ENCODE peak calls at places on chromosomes 6 and 20, in ten cellular contexts. One of them, this sample, is unnamed. For H3K27me3 and H3K4me1, the result is how much of the 10 kb centered on the place peaks cover.

GRCh38 chr6:39899540-39900295 is 34.5 kb downstream of the MOCS1 start:
- DNase-seq in aorta: no peak
- DNase-seq in heart left ventricle: no peak
- DNase-seq in heart right ventricle: no peak
- DNase-seq in CD8-positive, alpha-beta T cell: no peak
- DNase-seq in naive thymus-derived CD4-positive, alpha-beta T cell: no peak
- DNase-seq in IMR-90: peak
- DNase-seq in neuronal stem cell: no peak
- DNase-seq in adrenal gland: no peak
- DNase-seq in tibial nerve: no peak
- DNase-seq in this sample: no peak

GRCh38 chr6:55069132-55069781 is 105.1 kb upstream of the HCRTR2 start:
- DNase-seq in aorta: no peak
- DNase-seq in heart left ventricle: no peak
- DNase-seq in heart right ventricle: peak
- DNase-seq in CD8-positive, alpha-beta T cell: no peak
- DNase-seq in naive thymus-derived CD4-positive, alpha-beta T cell: no peak
- DNase-seq in IMR-90: peak
- DNase-seq in neuronal stem cell: peak
- DNase-seq in adrenal gland: peak
- DNase-seq in tibial nerve: no peak
- DNase-seq in this sample: no peak

GRCh38 chr6:72712921-72713320 is 91.1 kb downstream of the KCNQ5 start:
- DNase-seq in aorta: no peak
- DNase-seq in heart left ventricle: no peak
- DNase-seq in heart right ventricle: no peak
- DNase-seq in CD8-positive, alpha-beta T cell: no peak
- DNase-seq in naive thymus-derived CD4-positive, alpha-beta T cell: no peak
- DNase-seq in IMR-90: peak
- DNase-seq in neuronal stem cell: no peak
- DNase-seq in adrenal gland: no peak
- DNase-seq in tibial nerve: no peak
- DNase-seq in this sample: no peak

GRCh38 chr6:157717266-157717870 is 105.7 kb upstream of the SNX9 start:
- DNase-seq in aorta: no peak
- DNase-seq in heart left ventricle: no peak
- DNase-seq in heart right ventricle: no peak
- DNase-seq in CD8-positive, alpha-beta T cell: no peak
- DNase-seq in naive thymus-derived CD4-positive, alpha-beta T cell: no peak
- DNase-seq in IMR-90: no peak
- DNase-seq in neuronal stem cell: no peak
- DNase-seq in adrenal gland: no peak
- DNase-seq in tibial nerve: no peak
- DNase-seq in this sample: no peak

GRCh38 chr20:61727761-61728160 is 337.9 kb downstream of the TAF4 start:
- DNase-seq in aorta: peak
- DNase-seq in heart left ventricle: peak
- DNase-seq in heart right ventricle: no peak
- DNase-seq in CD8-positive, alpha-beta T cell: no peak
- DNase-seq in naive thymus-derived CD4-positive, alpha-beta T cell: no peak
- DNase-seq in IMR-90: no peak
- DNase-seq in neuronal stem cell: no peak
- DNase-seq in adrenal gland: no peak
- DNase-seq in tibial nerve: no peak
- DNase-seq in this sample: no peak

GRCh38 chr6:133368664-133369063 is 127.5 kb downstream of the EYA4 start:
- DNase-seq in aorta: no peak
- DNase-seq in heart left ventricle: no peak
- DNase-seq in heart right ventricle: no peak
- DNase-seq in CD8-positive, alpha-beta T cell: no peak
- DNase-seq in naive thymus-derived CD4-positive, alpha-beta T cell: no peak
- DNase-seq in IMR-90: peak
- DNase-seq in neuronal stem cell: no peak
- DNase-seq in adrenal gland: no peak
- DNase-seq in tibial nerve: no peak
- DNase-seq in this sample: no peak

GRCh38 chr20:64093013-64093503 is 8.9 kb upstream of the LKAAEAR1 start:
- DNase-seq in aorta: no peak
- DNase-seq in heart left ventricle: no peak
- DNase-seq in heart right ventricle: no peak
- DNase-seq in CD8-positive, alpha-beta T cell: no peak
- DNase-seq in naive thymus-derived CD4-positive, alpha-beta T cell: no peak
- DNase-seq in IMR-90: no peak
- DNase-seq in neuronal stem cell: no peak
- DNase-seq in adrenal gland: no peak
- DNase-seq in tibial nerve: no peak
- DNase-seq in this sample: no peak

GRCh38 chr6:137661601-137662000 is 167.4 kb upstream of the OLIG3 start:
- DNase-seq in aorta: no peak
- DNase-seq in heart left ventricle: no peak
- DNase-seq in heart right ventricle: peak
- DNase-seq in CD8-positive, alpha-beta T cell: peak
- DNase-seq in naive thymus-derived CD4-positive, alpha-beta T cell: peak
- DNase-seq in IMR-90: peak
- DNase-seq in neuronal stem cell: no peak
- DNase-seq in adrenal gland: no peak
- DNase-seq in tibial nerve: peak
- DNase-seq in this sample: no peak

GRCh38 chr6:137722749-137723272 is 144.2 kb upstream of the TNFAIP3 start:
- DNase-seq in aorta: no peak
- DNase-seq in heart left ventricle: no peak
- DNase-seq in heart right ventricle: no peak
- DNase-seq in CD8-positive, alpha-beta T cell: no peak
- DNase-seq in naive thymus-derived CD4-positive, alpha-beta T cell: no peak
- DNase-seq in IMR-90: peak
- DNase-seq in neuronal stem cell: no peak
- DNase-seq in adrenal gland: no peak
- DNase-seq in tibial nerve: no peak
- DNase-seq in this sample: no peak

DNA sequence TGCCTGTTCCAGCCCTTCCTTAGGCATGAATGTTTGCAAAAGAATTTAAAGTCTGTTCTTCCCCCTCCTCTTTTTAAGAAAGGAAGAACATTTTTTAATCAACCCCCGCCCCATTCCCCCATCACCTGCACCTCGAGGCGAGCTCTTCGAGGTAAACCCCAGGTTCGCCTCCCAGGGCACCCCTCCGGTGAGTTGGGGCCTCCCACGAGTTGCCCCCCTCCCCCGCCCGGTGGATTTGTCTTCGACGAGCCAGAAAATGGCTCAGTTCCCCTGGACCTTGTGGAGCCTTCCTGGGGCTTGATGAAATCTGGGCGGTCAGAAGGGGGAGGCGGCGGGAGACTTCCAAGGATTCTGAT is 256 bp upstream of the OVOL2 start:
- DNase-seq in aorta: no peak
- DNase-seq in heart left ventricle: no peak
- DNase-seq in heart right ventricle: no peak
- DNase-seq in CD8-positive, alpha-beta T cell: no peak
- DNase-seq in naive thymus-derived CD4-positive, alpha-beta T cell: no peak
- DNase-seq in IMR-90: no peak
- DNase-seq in neuronal stem cell: no peak
- DNase-seq in adrenal gland: no peak
- DNase-seq in tibial nerve: no peak
- DNase-seq in this sample: no peak
- H3K27me3 ChIP-seq in aorta: under half
- H3K27me3 ChIP-seq in heart left ventricle: half or more
- H3K27me3 ChIP-seq in heart right ventricle: half or more
- H3K27me3 ChIP-seq in CD8-positive, alpha-beta T cell: under half
- H3K27me3 ChIP-seq in naive thymus-derived CD4-positive, alpha-beta T cell: under half
- H3K27me3 ChIP-seq in IMR-90: half or more
- H3K27me3 ChIP-seq in neuronal stem cell: under half
- H3K27me3 ChIP-seq in adrenal gland: half or more
- H3K27me3 ChIP-seq in tibial nerve: half or more
- H3K27me3 ChIP-seq in this sample: under half

GRCh38 chr20:44207066-44207723 is 3.4 kb downstream of the OSER1 start:
- DNase-seq in aorta: no peak
- DNase-seq in heart left ventricle: no peak
- DNase-seq in heart right ventricle: no peak
- DNase-seq in CD8-positive, alpha-beta T cell: no peak
- DNase-seq in naive thymus-derived CD4-positive, alpha-beta T cell: no peak
- DNase-seq in IMR-90: peak
- DNase-seq in neuronal stem cell: no peak
- DNase-seq in adrenal gland: no peak
- DNase-seq in tibial nerve: no peak
- DNase-seq in this sample: no peak

GRCh38 chr20:44203161-44203560 is 7.4 kb downstream of the OSER1 start:
- DNase-seq in aorta: no peak
- DNase-seq in heart left ventricle: no peak
- DNase-seq in heart right ventricle: peak
- DNase-seq in CD8-positive, alpha-beta T cell: no peak
- DNase-seq in naive thymus-derived CD4-positive, alpha-beta T cell: no peak
- DNase-seq in IMR-90: peak
- DNase-seq in neuronal stem cell: no peak
- DNase-seq in adrenal gland: no peak
- DNase-seq in tibial nerve: no peak
- DNase-seq in this sample: no peak

GRCh38 chr20:44206132-44206531 is 4.4 kb downstream of the OSER1 start:
- DNase-seq in aorta: no peak
- DNase-seq in heart left ventricle: no peak
- DNase-seq in heart right ventricle: no peak
- DNase-seq in CD8-positive, alpha-beta T cell: no peak
- DNase-seq in naive thymus-derived CD4-positive, alpha-beta T cell: no peak
- DNase-seq in IMR-90: no peak
- DNase-seq in neuronal stem cell: no peak
- DNase-seq in adrenal gland: no peak
- DNase-seq in tibial nerve: no peak
- DNase-seq in this sample: no peak

GRCh38 chr20:44204832-44205215 is 5.7 kb downstream of the OSER1 start:
- DNase-seq in aorta: no peak
- DNase-seq in heart left ventricle: no peak
- DNase-seq in heart right ventricle: no peak
- DNase-seq in CD8-positive, alpha-beta T cell: no peak
- DNase-seq in naive thymus-derived CD4-positive, alpha-beta T cell: no peak
- DNase-seq in IMR-90: no peak
- DNase-seq in neuronal stem cell: no peak
- DNase-seq in adrenal gland: no peak
- DNase-seq in tibial nerve: no peak
- DNase-seq in this sample: no peak

DNA sequence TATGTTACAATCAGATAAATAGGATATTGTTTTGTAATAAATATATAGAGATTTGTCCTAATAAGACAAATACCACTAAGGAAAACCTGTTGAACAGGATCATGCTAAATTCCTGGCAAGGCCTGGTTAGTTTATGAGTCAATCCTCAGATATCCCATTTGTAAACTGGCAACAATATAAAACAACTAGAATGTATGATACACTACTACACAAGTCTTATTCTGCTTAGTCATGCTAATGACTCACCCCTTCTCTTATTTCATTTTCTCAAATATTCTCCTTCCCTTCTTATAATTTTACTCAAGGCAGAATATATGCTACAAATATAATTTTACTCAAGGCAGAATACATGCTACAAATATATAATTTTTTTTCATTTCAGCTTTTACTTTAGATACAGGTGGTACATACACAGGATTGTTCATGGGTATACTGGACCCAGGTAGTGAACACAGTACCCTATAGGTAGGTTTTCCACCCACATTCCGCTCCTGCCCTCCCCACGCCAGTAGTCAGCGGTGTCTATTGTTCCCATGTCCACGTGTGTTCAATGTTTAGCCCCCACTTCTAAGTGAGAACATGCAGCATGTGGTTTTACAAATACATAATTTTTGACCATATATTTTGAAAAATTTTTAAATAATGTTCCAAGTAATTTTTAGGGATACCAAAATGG is 6.3 kb downstream of the OSER1 start:
- DNase-seq in aorta: no peak
- DNase-seq in heart left ventricle: no peak
- DNase-seq in heart right ventricle: no peak
- DNase-seq in CD8-positive, alpha-beta T cell: no peak
- DNase-seq in naive thymus-derived CD4-positive, alpha-beta T cell: no peak
- DNase-seq in IMR-90: peak
- DNase-seq in neuronal stem cell: no peak
- DNase-seq in adrenal gland: no peak
- DNase-seq in tibial nerve: no peak
- DNase-seq in this sample: no peak
- H3K4me1 ChIP-seq in aorta: under half
- H3K4me1 ChIP-seq in heart left ventricle: half or more
- H3K4me1 ChIP-seq in heart right ventricle: half or more
- H3K4me1 ChIP-seq in CD8-positive, alpha-beta T cell: under half
- H3K4me1 ChIP-seq in naive thymus-derived CD4-positive, alpha-beta T cell: under half
- H3K4me1 ChIP-seq in IMR-90: under half
- H3K4me1 ChIP-seq in neuronal stem cell: under half
- H3K4me1 ChIP-seq in adrenal gland: under half
- H3K4me1 ChIP-seq in tibial nerve: under half
- H3K4me1 ChIP-seq in this sample: under half

GRCh38 chr20:37914672-37915433 is 11.9 kb downstream of the VSTM2L start:
- DNase-seq in aorta: no peak
- DNase-seq in heart left ventricle: no peak
- DNase-seq in heart right ventricle: no peak
- DNase-seq in CD8-positive, alpha-beta T cell: peak
- DNase-seq in naive thymus-derived CD4-positive, alpha-beta T cell: peak
- DNase-seq in IMR-90: no peak
- DNase-seq in neuronal stem cell: peak
- DNase-seq in adrenal gland: no peak
- DNase-seq in tibial nerve: no peak
- DNase-seq in this sample: no peak

GRCh38 chr20:37914367-37914671 is 11.4 kb downstream of the VSTM2L start:
- DNase-seq in aorta: no peak
- DNase-seq in heart left ventricle: no peak
- DNase-seq in heart right ventricle: no peak
- DNase-seq in CD8-positive, alpha-beta T cell: no peak
- DNase-seq in naive thymus-derived CD4-positive, alpha-beta T cell: no peak
- DNase-seq in IMR-90: no peak
- DNase-seq in neuronal stem cell: no peak
- DNase-seq in adrenal gland: no peak
- DNase-seq in tibial nerve: no peak
- DNase-seq in this sample: no peak

GRCh38 chr20:37915434-37915787 is 12.5 kb downstream of the VSTM2L start:
- DNase-seq in aorta: no peak
- DNase-seq in heart left ventricle: no peak
- DNase-seq in heart right ventricle: no peak
- DNase-seq in CD8-positive, alpha-beta T cell: no peak
- DNase-seq in naive thymus-derived CD4-positive, alpha-beta T cell: no peak
- DNase-seq in IMR-90: no peak
- DNase-seq in neuronal stem cell: no peak
- DNase-seq in adrenal gland: no peak
- DNase-seq in tibial nerve: no peak
- DNase-seq in this sample: no peak

GRCh38 chr20:37917436-37917835 is 14.5 kb downstream of the VSTM2L start:
- DNase-seq in aorta: no peak
- DNase-seq in heart left ventricle: no peak
- DNase-seq in heart right ventricle: no peak
- DNase-seq in CD8-positive, alpha-beta T cell: no peak
- DNase-seq in naive thymus-derived CD4-positive, alpha-beta T cell: no peak
- DNase-seq in IMR-90: no peak
- DNase-seq in neuronal stem cell: no peak
- DNase-seq in adrenal gland: no peak
- DNase-seq in tibial nerve: no peak
- DNase-seq in this sample: no peak

GRCh38 chr20:37915800-37916570 is 13.1 kb downstream of the VSTM2L start:
- DNase-seq in aorta: no peak
- DNase-seq in heart left ventricle: no peak
- DNase-seq in heart right ventricle: no peak
- DNase-seq in CD8-positive, alpha-beta T cell: no peak
- DNase-seq in naive thymus-derived CD4-positive, alpha-beta T cell: no peak
- DNase-seq in IMR-90: no peak
- DNase-seq in neuronal stem cell: no peak
- DNase-seq in adrenal gland: no peak
- DNase-seq in tibial nerve: no peak
- DNase-seq in this sample: no peak
- H3K27me3 ChIP-seq in aorta: under half
- H3K27me3 ChIP-seq in heart left ventricle: under half
- H3K27me3 ChIP-seq in heart right ventricle: under half
- H3K27me3 ChIP-seq in CD8-positive, alpha-beta T cell: under half
- H3K27me3 ChIP-seq in naive thymus-derived CD4-positive, alpha-beta T cell: under half
- H3K27me3 ChIP-seq in IMR-90: half or more
- H3K27me3 ChIP-seq in neuronal stem cell: under half
- H3K27me3 ChIP-seq in adrenal gland: under half
- H3K27me3 ChIP-seq in tibial nerve: half or more
- H3K27me3 ChIP-seq in this sample: half or more

GRCh38 chr20:2240835-2241234 is 55.0 kb upstream of the TGM3 start:
- DNase-seq in aorta: no peak
- DNase-seq in heart left ventricle: no peak
- DNase-seq in heart right ventricle: no peak
- DNase-seq in CD8-positive, alpha-beta T cell: no peak
- DNase-seq in naive thymus-derived CD4-positive, alpha-beta T cell: no peak
- DNase-seq in IMR-90: no peak
- DNase-seq in neuronal stem cell: no peak
- DNase-seq in adrenal gland: no peak
- DNase-seq in tibial nerve: no peak
- DNase-seq in this sample: no peak
- H3K4me1 ChIP-seq in aorta: under half
- H3K4me1 ChIP-seq in heart left ventricle: under half
- H3K4me1 ChIP-seq in heart right ventricle: under half
- H3K4me1 ChIP-seq in CD8-positive, alpha-beta T cell: under half
- H3K4me1 ChIP-seq in naive thymus-derived CD4-positive, alpha-beta T cell: under half
- H3K4me1 ChIP-seq in IMR-90: under half
- H3K4me1 ChIP-seq in neuronal stem cell: under half
- H3K4me1 ChIP-seq in adrenal gland: under half
- H3K4me1 ChIP-seq in tibial nerve: under half
- H3K4me1 ChIP-seq in this sample: under half

This sample was measured in esophagus squamous epithelium.